ENCODE peak calls at places on chromosomes 6 and 20, in eight cellular contexts. L, H, I, M, S, Y, J and B are unnamed samples.

GRCh38 chr20:12966468-12967085 is 42.2 kb upstream of the SPTLC3 start:
- DNase-seq in S (no peak), M (no peak), Y (no peak), H (peak; percentile 63), L (peak; percentile 65), J (no peak), I (no peak), B (no peak)

GRCh38 chr6:38857815-38858214 is 142.7 kb downstream of the DNAH8 start:
- DNase-seq in S (no peak), L (no peak), M (no peak), Y (no peak), I (no peak), J (no peak), H (no peak), B (no peak)

GRCh38 chr20:37309290-37309689 is 19.8 kb downstream of the MANBAL start:
- DNase-seq in Y (no peak), H (no peak), J (no peak), L (no peak), I (no peak), M (no peak), S (no peak), B (no peak)

GRCh38 chr6:41934278-41935189 is 7.1 kb downstream of the CCND3 start:
- DNase-seq in J (no peak), I (no peak), L (no peak), Y (no peak), S (no peak), M (no peak), H (no peak), B (no peak)

GRCh38 chr6:123201869-123202372 is 205.9 kb downstream of the CLVS2 start:
- DNase-seq in L (no peak), I (no peak), S (no peak), M (no peak), Y (no peak), J (no peak), H (no peak), B (no peak)

GRCh38 chr6:163427498-163428254 is 13.2 kb downstream of the QKI start:
- DNase-seq in S (no peak), Y (no peak), L (peak; percentile 61), J (no peak), H (peak; percentile 82), M (no peak), I (no peak), B (no peak)

GRCh38 chr20:10370091-10370887 is 63.7 kb downstream of the MKKS start:
- DNase-seq in Y (no peak), J (no peak), H (peak; percentile 47), M (no peak), S (no peak), I (no peak), L (peak; percentile 99), B (no peak)

GRCh38 chr20:46402236-46402886 is 4.1 kb downstream of the ELMO2 start:
- DNase-seq in L (no peak), J (no peak), I (no peak), M (no peak), Y (no peak), S (no peak), H (peak; percentile 27), B (no peak)

GRCh38 chr6:90790696-90791095 is 203.8 kb upstream of the MAP3K7 start:
- DNase-seq in J (no peak), Y (no peak), H (peak; percentile 86), M (no peak), I (no peak), S (no peak), L (no peak), B (no peak)

GRCh38 chr6:39280247-39280731 is 33.9 kb downstream of the KCNK17 start:
- DNase-seq in L (no peak), J (no peak), S (no peak), M (no peak), I (no peak), H (no peak), Y (no peak), B (no peak)

GRCh38 chr6:41442800-41443501 is 103.2 kb upstream of the FOXP4 start:
- DNase-seq in I (peak; percentile 82), M (peak; percentile 48), S (no peak), L (no peak), Y (peak; percentile 94), H (peak; percentile 27), J (no peak), B (no peak)

GRCh38 chr20:3226864-3227263 is 12.1 kb downstream of the SLC4A11 start:
- DNase-seq in L (no peak), Y (no peak), H (no peak), M (no peak), S (no peak), J (no peak), I (no peak), B (no peak)

GRCh38 chr6:11815231-11815630 is 36.6 kb upstream of the ADTRP start:
- DNase-seq in M (no peak), I (no peak), Y (no peak), H (peak; percentile 87), L (no peak), S (no peak), J (no peak), B (no peak)

GRCh38 chr6:127554435-127555006 is 22.5 kb upstream of the C6orf58 start:
- DNase-seq in J (no peak), S (no peak), M (no peak), I (no peak), H (peak; percentile 27), Y (no peak), L (peak; percentile 46), B (no peak)

GRCh38 chr6:3423439-3424184 is 33.2 kb downstream of the SLC22A23 start:
- DNase-seq in L (no peak), H (no peak), I (no peak), S (no peak), Y (no peak), J (no peak), M (no peak), B (no peak)

GRCh38 chr6:17758113-17758512 is 51.4 kb upstream of the NUP153 start:
- DNase-seq in M (no peak), H (peak; percentile 5), S (no peak), L (no peak), J (no peak), I (no peak), Y (no peak), B (no peak)

GRCh38 chr6:52640170-52640569 is 30.7 kb upstream of the TMEM14A start:
- DNase-seq in Y (no peak), S (no peak), M (no peak), I (no peak), J (no peak), L (peak; percentile 73), H (peak; percentile 87), B (no peak)

GRCh38 chr6:82525775-82526515 is 162.3 kb downstream of the TPBG start:
- DNase-seq in L (no peak), I (no peak), Y (no peak), J (no peak), S (no peak), H (no peak), M (no peak), B (no peak)

GRCh38 chr20:36736451-36737182 is 9.3 kb downstream of the NDRG3 start:
- DNase-seq in M (no peak), J (no peak), Y (no peak), S (no peak), H (no peak), L (no peak), I (no peak), B (no peak)

GRCh38 chr6:3696525-3696924 is 55.0 kb downstream of the PXDC1 start:
- DNase-seq in S (no peak), J (no peak), Y (no peak), M (no peak), I (no peak), H (peak; percentile 57), L (no peak), B (no peak)

GRCh38 chr6:28124350-28124970 is at the start of gene ZSCAN16:
- DNase-seq in I (peak; percentile 78), H (peak; percentile 79), Y (peak; percentile 70), M (peak; percentile 62), S (peak; percentile 45), L (peak; percentile 87), J (peak; percentile 78), B (peak; percentile 49)
- TF ChIP-seq POLR2A in I (no peak), H (no peak), Y (no peak), M (no peak), S (peak; percentile 89), L (peak; percentile 89), J (no peak), B (peak; percentile 78)

GRCh38 chr6:32175711-32176475 is at the start of gene AGPAT1:
- DNase-seq in S (peak; percentile 97), Y (peak; percentile 99), J (peak; percentile 94), H (peak; percentile 96), I (peak; percentile 98), L (peak; percentile 95), M (peak; percentile 97), B (peak; percentile 97)
- TF ChIP-seq POLR2A in S (no peak), Y (peak; percentile 83), J (peak; percentile 51), H (no peak), I (peak; percentile 66), L (peak; percentile 88), M (peak; percentile 84), B (peak; percentile 72)

GRCh38 chr20:33811763-33812672 is 870 bp downstream of the CHMP4B start:
- DNase-seq in I (peak; percentile 66), H (peak; percentile 91), S (no peak), M (peak; percentile 68), J (peak; percentile 59), Y (peak; percentile 76), L (peak; percentile 66), B (no peak)
- TF ChIP-seq POLR2A in I (peak; percentile 31), H (peak; percentile 20), S (no peak), M (no peak), J (no peak), Y (peak; percentile 13), L (no peak), B (no peak)

DNA sequence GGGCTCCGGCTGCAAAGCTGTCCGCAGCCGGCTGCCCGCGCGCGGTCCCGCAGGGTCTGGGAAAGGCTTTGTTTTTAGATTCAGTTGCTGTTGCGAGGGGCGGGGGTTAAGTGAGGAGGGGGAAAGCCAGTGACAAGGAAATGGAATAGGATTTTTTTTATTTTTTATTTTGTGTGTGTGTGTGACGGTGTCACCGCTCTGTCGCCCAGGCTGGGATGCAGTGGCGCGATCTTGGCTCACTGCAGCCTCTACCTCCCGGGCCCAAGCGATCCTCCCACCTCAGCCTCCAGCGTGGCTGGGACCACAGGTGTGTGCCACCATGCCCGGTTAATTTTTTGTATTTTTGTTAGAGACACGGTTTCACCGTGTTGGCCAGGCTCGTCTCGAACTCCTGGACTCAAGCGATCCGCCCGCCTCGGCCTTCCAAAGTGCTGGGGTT is 615 bp upstream of the UBE2J1 start:
- DNase-seq in L (no peak), S (no peak), M (no peak), H (no peak), J (no peak), Y (no peak), I (peak; percentile 50), B (no peak)
- TF ChIP-seq POLR2A in L (no peak), S (no peak), M (no peak), H (no peak), J (no peak), Y (no peak), I (no peak), B (no peak)

GRCh38 chr20:62861732-62862336 is at the start of gene TCFL5:
- DNase-seq in S (peak; percentile 83), H (peak; percentile 76), I (peak; percentile 97), J (peak; percentile 92), M (peak; percentile 87), L (peak; percentile 88), Y (peak; percentile 87), B (peak; percentile 68)
- TF ChIP-seq POLR2A in S (no peak), H (no peak), I (no peak), J (no peak), M (peak; percentile 20), L (peak; percentile 78), Y (peak; percentile 18), B (no peak)